ENCODE peak calls at places on chromosomes 2 and 18, in nine cellular contexts. X is ovary; F is testis; N is uterus; V is H9; Y is CD4-positive, alpha-beta T cell; I is pancreas; J is HCT116; H is lung. B is an unnamed sample.

GRCh38 chr2:218398437-218399390 is 954 bp upstream of the CTDSP1 start:
- DNase-seq in X (peak; percentile 87), F (peak; percentile 66), N (peak; percentile 86), V (peak; percentile 39), Y (peak; percentile 74), I (peak; percentile 70), J (peak; percentile 37), H (peak; percentile 81), B (peak; percentile 88)

GRCh38 chr2:64383016-64383588 is 70.9 kb upstream of the LGALSL start:
- DNase-seq in X (no peak), F (no peak), N (no peak), V (no peak), Y (no peak), I (no peak), J (no peak), H (no peak), B (no peak)

GRCh38 chr2:241571821-241572620 is 13.5 kb downstream of the BOK start:
- DNase-seq in X (no peak), F (no peak), N (no peak), V (peak; percentile 19), Y (no peak), I (no peak), J (no peak), H (no peak), B (no peak)

GRCh38 chr18:74256190-74256589 is 35.6 kb downstream of the CYB5A start:
- DNase-seq in X (no peak), F (no peak), N (no peak), V (no peak), Y (no peak), I (no peak), J (no peak), H (no peak), B (no peak)

GRCh38 chr2:178510388-178510787 is 30.1 kb downstream of the PLEKHA3 start:
- DNase-seq in X (no peak), F (no peak), N (no peak), V (no peak), Y (no peak), I (no peak), J (no peak), H (no peak), B (no peak)

GRCh38 chr2:179454443-179455218 is 190.0 kb upstream of the SESTD1 start:
- DNase-seq in X (no peak), F (no peak), N (no peak), V (no peak), Y (no peak), I (no peak), J (no peak), H (no peak), B (no peak)

GRCh38 chr2:171521361-171522056 is 765 bp upstream of the CYBRD1 start:
- DNase-seq in X (no peak), F (peak; percentile 19), N (no peak), V (no peak), Y (no peak), I (no peak), J (no peak), H (no peak), B (no peak)

GRCh38 chr2:65329551-65329950 is 101.9 kb downstream of the ACTR2 start:
- DNase-seq in X (no peak), F (no peak), N (no peak), V (no peak), Y (no peak), I (no peak), J (no peak), H (no peak), B (no peak)

GRCh38 chr2:223643310-223643709 is 41.1 kb upstream of the SCG2 start:
- DNase-seq in X (no peak), F (no peak), N (no peak), V (no peak), Y (no peak), I (no peak), J (no peak), H (no peak), B (no peak)

GRCh38 chr2:44553456-44553855 is 191.7 kb downstream of the CAMKMT start:
- DNase-seq in X (no peak), F (no peak), N (no peak), V (no peak), Y (no peak), I (no peak), J (no peak), H (no peak), B (no peak)

GRCh38 chr2:135202751-135203150 is 150.7 kb downstream of the RAB3GAP1 start:
- DNase-seq in X (no peak), F (no peak), N (no peak), V (no peak), Y (no peak), I (no peak), J (no peak), H (no peak), B (no peak)

GRCh38 chr2:173264603-173265366 is 89.9 kb upstream of the CDCA7 start:
- DNase-seq in X (no peak), F (no peak), N (no peak), V (peak; percentile 47), Y (no peak), I (no peak), J (no peak), H (peak; percentile 43), B (no peak)

GRCh38 chr2:46162329-46162870 is 134.8 kb upstream of the EPAS1 start:
- DNase-seq in X (no peak), F (no peak), N (no peak), V (no peak), Y (no peak), I (no peak), J (no peak), H (no peak), B (no peak)

GRCh38 chr2:43005211-43005974 is 213.0 kb upstream of the HAAO start:
- DNase-seq in X (no peak), F (peak; percentile 72), N (no peak), V (no peak), Y (no peak), I (peak; percentile 87), J (no peak), H (no peak), B (no peak)
- H3K27ac ChIP-seq in X (no peak overlapping the region), F (peak overlapping the region; percentile 33), N (no peak overlapping the region), V (no peak overlapping the region), Y (no peak overlapping the region), I (peak overlapping the region; percentile 84), J (no peak overlapping the region), H (no peak overlapping the region), B (no peak overlapping the region)

GRCh38 chr2:203105996-203106395 is 91.3 kb downstream of the NBEAL1 start:
- DNase-seq in X (no peak), F (no peak), N (no peak), V (no peak), Y (no peak), I (no peak), J (no peak), H (no peak), B (peak; percentile 24)
- TF ChIP-seq CTCF in X (no peak), F (no peak), N (no peak), V (no peak), Y (no peak), I (no peak), J (no peak), H (no peak), B (no peak)

GRCh38 chr2:149224458-149224857 is 105.9 kb upstream of the LYPD6 start:
- DNase-seq in X (no peak), F (no peak), N (no peak), V (no peak), Y (no peak), I (no peak), J (no peak), H (no peak), B (no peak)

GRCh38 chr2:149219853-149220252 is 110.5 kb upstream of the LYPD6 start:
- DNase-seq in X (no peak), F (peak; percentile 70), N (no peak), V (no peak), Y (no peak), I (no peak), J (no peak), H (no peak), B (no peak)

GRCh38 chr2:149223472-149224062 is 106.8 kb upstream of the LYPD6 start:
- DNase-seq in X (no peak), F (no peak), N (no peak), V (no peak), Y (no peak), I (no peak), J (no peak), H (no peak), B (no peak)

GRCh38 chr2:149221002-149221401 is 109.4 kb upstream of the LYPD6 start:
- DNase-seq in X (no peak), F (no peak), N (no peak), V (no peak), Y (no peak), I (no peak), J (no peak), H (no peak), B (no peak)

DNA sequence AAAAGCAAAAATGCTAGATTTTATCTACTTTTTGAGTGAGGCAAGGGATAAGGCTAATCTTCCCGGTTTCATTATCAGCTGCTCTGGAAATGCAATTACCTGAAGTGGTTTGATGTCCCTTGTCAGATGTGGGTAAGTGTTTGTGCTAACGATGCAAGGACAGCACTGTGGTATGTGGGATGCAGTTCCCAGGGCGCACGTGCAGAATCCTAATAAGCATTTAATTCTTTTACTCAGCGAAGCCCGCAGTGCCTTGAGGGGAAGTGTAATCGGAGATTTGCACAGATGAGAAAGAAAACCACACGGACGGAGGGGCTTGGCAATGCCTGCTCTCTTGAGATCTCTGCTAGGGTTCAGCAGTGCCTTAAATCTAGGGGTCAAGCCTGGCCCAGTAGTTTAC is 108.5 kb upstream of the LYPD6 start:
- DNase-seq in X (no peak), F (no peak), N (no peak), V (no peak), Y (no peak), I (no peak), J (no peak), H (no peak), B (peak; percentile 36)
- H3K9me3 ChIP-seq in X (no peaks in the 10 kb centered on the region), F (no peaks in the 10 kb centered on the region), N (no peaks in the 10 kb centered on the region), V (no peaks in the 10 kb centered on the region), Y (no peaks in the 10 kb centered on the region), I (no peaks in the 10 kb centered on the region), J (no peaks in the 10 kb centered on the region), H (no peaks in the 10 kb centered on the region), B (no peaks in the 10 kb centered on the region)

DNA sequence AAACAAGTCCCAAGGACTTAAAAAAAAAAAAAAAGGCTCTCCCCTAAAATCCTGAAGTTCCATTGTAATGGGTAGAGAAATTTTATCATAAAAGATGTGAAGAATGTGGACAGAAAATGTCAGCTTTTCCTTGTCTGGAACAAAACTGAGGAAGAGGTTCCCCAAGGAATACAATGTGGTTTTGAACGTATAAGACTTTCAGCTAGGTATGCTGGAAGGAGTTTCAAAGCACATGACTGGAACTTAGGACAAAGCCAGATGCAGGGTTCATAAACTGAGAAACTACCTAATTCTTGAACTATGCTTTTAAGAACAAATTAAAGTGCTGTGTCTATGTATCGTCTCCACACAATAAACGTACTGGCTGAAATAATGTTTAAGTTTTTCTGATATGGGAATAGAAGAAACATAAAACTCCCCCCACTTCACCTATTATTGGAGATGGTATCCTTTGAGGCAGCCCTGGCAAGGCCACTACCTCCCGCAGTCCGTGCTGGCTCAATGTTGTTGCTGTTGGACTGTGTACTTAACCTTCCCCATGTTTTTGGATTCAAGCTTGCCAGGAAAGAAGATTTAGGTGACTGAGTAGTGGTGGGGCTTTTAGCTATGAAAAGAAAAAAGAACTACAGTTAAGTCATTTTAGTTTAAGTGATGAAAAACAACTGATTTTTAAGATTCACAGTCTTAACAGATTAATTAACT is 84.2 kb upstream of the DNER start:
- DNase-seq in X (peak; percentile 37), F (peak; percentile 33), N (no peak), V (no peak), Y (no peak), I (no peak), J (no peak), H (no peak), B (no peak)
- H3K27ac ChIP-seq in X (peak overlapping the region; percentile 48), F (no peak overlapping the region), N (peak overlapping the region; percentile 72), V (no peak overlapping the region), Y (no peak overlapping the region), I (no peak overlapping the region), J (no peak overlapping the region), H (no peak overlapping the region), B (no peak overlapping the region)

GRCh38 chr2:226740039-226740648 is 59.5 kb downstream of the IRS1 start:
- DNase-seq in X (no peak), F (no peak), N (no peak), V (no peak), Y (no peak), I (no peak), J (no peak), H (no peak), B (no peak)
- TF ChIP-seq CTCF in X (no peak), F (no peak), N (no peak), V (no peak), Y (no peak), I (no peak), J (no peak), H (no peak), B (no peak)

B was measured in cardiac muscle cell.